ENCODE peak calls at places on chromosomes 11 and 22, in five cellular contexts. One of them, this sample, is unnamed.

GRCh38 chr11:20477418-20478090 is 90.0 kb downstream of the PRMT3 start:
- DNase-seq in transverse colon: no peak
- DNase-seq in AG10803: no peak
- DNase-seq in adrenal gland: no peak
- DNase-seq in PC-9: no peak
- DNase-seq in this sample: no peak

GRCh38 chr11:93537767-93538261 is 5.4 kb downstream of the SMCO4 start:
- DNase-seq in AG10803: peak
- DNase-seq in adrenal gland: peak
- DNase-seq in PC-9: no peak
- DNase-seq in transverse colon: no peak
- DNase-seq in this sample: no peak

GRCh38 chr11:80281194-80281593 is 840.4 kb upstream of the TENM4 start:
- DNase-seq in PC-9: peak
- DNase-seq in AG10803: no peak
- DNase-seq in adrenal gland: no peak
- DNase-seq in transverse colon: no peak
- DNase-seq in this sample: no peak

GRCh38 chr11:67355023-67355793 is 1.9 kb upstream of the POLD4 start:
- DNase-seq in PC-9: no peak
- DNase-seq in transverse colon: no peak
- DNase-seq in AG10803: no peak
- DNase-seq in adrenal gland: no peak
- DNase-seq in this sample: no peak

GRCh38 chr22:32583074-32583677 is 108.6 kb downstream of the FBXO7 start:
- DNase-seq in adrenal gland: no peak
- DNase-seq in PC-9: no peak
- DNase-seq in transverse colon: no peak
- DNase-seq in AG10803: no peak
- DNase-seq in this sample: no peak

GRCh38 chr11:8219257-8220021 is 44.2 kb downstream of the LMO1 start:
- DNase-seq in transverse colon: peak
- DNase-seq in AG10803: peak
- DNase-seq in adrenal gland: peak
- DNase-seq in PC-9: peak
- DNase-seq in this sample: peak

GRCh38 chr11:13831707-13832106 is 130.8 kb upstream of the SPON1 start:
- DNase-seq in transverse colon: no peak
- DNase-seq in AG10803: no peak
- DNase-seq in PC-9: no peak
- DNase-seq in adrenal gland: no peak
- DNase-seq in this sample: peak

GRCh38 chr11:7573193-7573557 is 59.4 kb downstream of the PPFIBP2 start:
- DNase-seq in transverse colon: no peak
- DNase-seq in PC-9: no peak
- DNase-seq in adrenal gland: no peak
- DNase-seq in AG10803: peak
- DNase-seq in this sample: no peak

GRCh38 chr11:67613960-67614715 is 7.4 kb downstream of the NDUFV1 start:
- DNase-seq in adrenal gland: peak
- DNase-seq in PC-9: peak
- DNase-seq in transverse colon: peak
- DNase-seq in AG10803: peak
- DNase-seq in this sample: peak

GRCh38 chr11:27300974-27301373 is 62.0 kb downstream of the CCDC34 start:
- DNase-seq in PC-9: no peak
- DNase-seq in AG10803: no peak
- DNase-seq in transverse colon: no peak
- DNase-seq in adrenal gland: no peak
- DNase-seq in this sample: no peak

GRCh38 chr22:23376256-23376655 is 195.9 kb downstream of the BCR start:
- DNase-seq in adrenal gland: no peak
- DNase-seq in AG10803: no peak
- DNase-seq in transverse colon: peak
- DNase-seq in PC-9: no peak
- DNase-seq in this sample: no peak

GRCh38 chr11:2591805-2592204 is 108.0 kb downstream of the KCNQ1OT1 start:
- DNase-seq in PC-9: no peak
- DNase-seq in transverse colon: no peak
- DNase-seq in adrenal gland: no peak
- DNase-seq in AG10803: no peak
- DNase-seq in this sample: no peak

DNA sequence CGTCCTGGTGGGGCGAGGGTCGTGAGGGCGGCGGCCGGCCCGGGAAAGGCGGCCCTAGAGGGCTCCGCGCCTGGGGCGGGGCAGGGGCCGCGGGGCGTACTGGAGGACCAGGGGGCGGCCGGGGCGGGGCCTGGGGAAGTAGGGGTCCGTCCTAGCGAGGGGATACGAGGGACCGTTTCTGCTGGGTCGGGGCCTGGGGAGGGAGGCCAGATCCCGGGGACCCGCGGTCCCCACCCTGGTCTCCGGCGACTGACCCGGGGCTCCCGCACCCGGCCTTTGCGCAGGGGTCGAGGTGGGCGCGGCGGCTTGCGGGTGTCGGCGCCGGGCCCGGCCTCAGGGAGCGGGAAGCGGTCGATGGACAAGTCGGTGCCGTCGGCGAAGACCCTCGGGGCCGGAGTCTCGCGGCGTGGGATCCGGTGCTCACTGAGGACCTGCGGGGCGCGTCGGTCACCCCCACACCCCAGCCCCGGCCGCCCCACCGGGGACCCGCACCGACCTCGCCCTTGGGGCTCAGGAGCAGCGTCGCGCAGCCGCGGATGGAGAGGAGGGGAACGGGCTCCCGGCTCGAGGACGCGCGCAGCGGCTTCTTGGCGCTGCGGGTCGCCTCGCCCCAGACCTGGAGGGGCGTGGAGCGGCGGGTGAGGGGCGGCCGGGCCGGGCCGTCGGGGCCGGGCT is 4.9 kb downstream of the LMNTD2 start:
- DNase-seq in AG10803: no peak
- DNase-seq in PC-9: no peak
- DNase-seq in adrenal gland: no peak
- DNase-seq in transverse colon: no peak
- DNase-seq in this sample: no peak
- H3K4me3 ChIP-seq in AG10803: no peak
- H3K4me3 ChIP-seq in PC-9: no peak
- H3K4me3 ChIP-seq in adrenal gland: no peak
- H3K4me3 ChIP-seq in transverse colon: peak
- H3K4me3 ChIP-seq in this sample: no peak

GRCh38 chr11:111762981-111763643 is 3.1 kb downstream of the PPP2R1B start:
- DNase-seq in transverse colon: no peak
- DNase-seq in AG10803: no peak
- DNase-seq in adrenal gland: no peak
- DNase-seq in PC-9: no peak
- DNase-seq in this sample: peak
- TF ChIP-seq CTCF in transverse colon: no peak
- TF ChIP-seq CTCF in AG10803: peak
- TF ChIP-seq CTCF in adrenal gland: no peak
- TF ChIP-seq CTCF in PC-9: no peak
- TF ChIP-seq CTCF in this sample: peak

DNA sequence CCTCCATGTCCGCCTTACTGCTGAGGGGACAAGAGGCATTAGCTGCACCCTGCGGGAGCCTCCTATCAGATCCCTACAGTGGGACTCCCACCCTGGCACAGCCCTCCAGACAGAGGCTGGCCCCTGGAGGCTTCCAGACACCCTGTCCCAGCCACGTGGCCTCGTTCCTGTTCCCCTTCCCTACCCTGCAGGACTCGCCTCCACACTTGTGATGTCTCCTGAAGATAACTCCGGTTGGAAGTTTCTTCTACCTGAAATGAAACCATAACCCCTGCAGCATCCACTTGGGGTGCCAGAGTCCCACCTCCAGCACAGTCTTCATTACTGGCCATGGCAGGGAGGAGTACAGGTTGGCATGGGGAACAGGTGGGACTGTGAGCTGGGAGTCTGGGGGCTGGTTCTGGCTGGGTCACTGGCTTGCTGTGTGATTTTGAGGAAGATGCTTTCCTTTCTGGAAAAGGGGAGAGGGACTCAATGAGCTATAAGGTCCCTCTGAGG is 4.9 kb upstream of the SH3BP1 start:
- DNase-seq in transverse colon: no peak
- DNase-seq in PC-9: no peak
- DNase-seq in adrenal gland: no peak
- DNase-seq in AG10803: no peak
- DNase-seq in this sample: peak
- H3K4me3 ChIP-seq in transverse colon: no peak
- H3K4me3 ChIP-seq in PC-9: no peak
- H3K4me3 ChIP-seq in adrenal gland: no peak
- H3K4me3 ChIP-seq in AG10803: no peak
- H3K4me3 ChIP-seq in this sample: no peak

GRCh38 chr11:121535122-121535796 is 82.5 kb upstream of the SORL1-AS1 start:
- DNase-seq in adrenal gland: no peak
- DNase-seq in AG10803: peak
- DNase-seq in transverse colon: no peak
- DNase-seq in PC-9: no peak
- DNase-seq in this sample: no peak

GRCh38 chr11:121533556-121534050 is 80.8 kb upstream of the SORL1-AS1 start:
- DNase-seq in PC-9: no peak
- DNase-seq in adrenal gland: no peak
- DNase-seq in AG10803: no peak
- DNase-seq in transverse colon: no peak
- DNase-seq in this sample: no peak

GRCh38 chr11:121538054-121538453 is 85.3 kb upstream of the SORL1-AS1 start:
- DNase-seq in adrenal gland: no peak
- DNase-seq in transverse colon: no peak
- DNase-seq in AG10803: no peak
- DNase-seq in PC-9: no peak
- DNase-seq in this sample: no peak

GRCh38 chr11:121536116-121536515 is 83.3 kb upstream of the SORL1-AS1 start:
- DNase-seq in AG10803: no peak
- DNase-seq in PC-9: no peak
- DNase-seq in adrenal gland: no peak
- DNase-seq in transverse colon: no peak
- DNase-seq in this sample: no peak

GRCh38 chr11:121534131-121535093 is 81.6 kb upstream of the SORL1-AS1 start:
- DNase-seq in adrenal gland: no peak
- DNase-seq in PC-9: no peak
- DNase-seq in transverse colon: no peak
- DNase-seq in AG10803: peak
- DNase-seq in this sample: peak
- TF ChIP-seq CTCF in adrenal gland: peak
- TF ChIP-seq CTCF in PC-9: peak
- TF ChIP-seq CTCF in transverse colon: no peak
- TF ChIP-seq CTCF in AG10803: peak
- TF ChIP-seq CTCF in this sample: peak

This sample was measured in astrocyte of the spinal cord.